ENCODE peak calls at places on chromosomes 5 and 9, in four cellular contexts. N is dorsolateral prefrontal cortex, T is pancreas, M is substantia nigra. R is an unnamed sample.
A peak's percentile ranks its signal among the peaks of the same experiment; 100 is the strongest.

GRCh38 chr5:120449501-120449900 is 14.6 kb upstream of the PRR16 start:
- DNase-seq in T (no peak), N (no peak), M (no peak), R (no peak)

GRCh38 chr9:14270358-14271077 is 43.4 kb downstream of the NFIB start:
- DNase-seq in N (no peak), M (no peak), T (no peak), R (no peak)

GRCh38 chr9:38620483-38621433 is at the start of gene ANKRD18A:
- DNase-seq in T (peak; percentile 89), N (peak; percentile 69), M (peak; percentile 45), R (peak; percentile 87)

GRCh38 chr5:146877178-146877681 is 1.3 kb downstream of the PPP2R2B start:
- DNase-seq in M (peak; percentile 2), T (no peak), N (no peak), R (no peak)

GRCh38 chr5:2657151-2657550 is 94.3 kb downstream of the IRX2 start:
- DNase-seq in N (no peak), M (no peak), T (no peak), R (no peak)

GRCh38 chr9:123865226-123865625 is 64.7 kb downstream of the DENND1A start:
- DNase-seq in N (no peak), T (no peak), M (no peak), R (no peak)

GRCh38 chr5:58836351-58836750 is 253.5 kb downstream of the RAB3C start:
- DNase-seq in N (no peak), T (no peak), M (no peak), R (no peak)

GRCh38 chr5:175840050-175840841 is 31.1 kb upstream of the CPLX2 start:
- DNase-seq in M (no peak), T (no peak), N (no peak), R (no peak)

GRCh38 chr9:69168709-69169217 is 5.3 kb upstream of the TJP2 start:
- DNase-seq in T (no peak), N (no peak), M (no peak), R (peak; percentile 64)

GRCh38 chr9:133792721-133793470 is 54.7 kb upstream of the SARDH start:
- DNase-seq in M (peak; percentile 37), N (peak; percentile 77), T (peak; percentile 65), R (peak; percentile 72)

GRCh38 chr5:169716287-169716686 is 79.2 kb downstream of the DOCK2 start:
- DNase-seq in N (no peak), M (no peak), T (no peak), R (no peak)

GRCh38 chr5:110354896-110355295 is 371.6 kb downstream of the TMEM232 start:
- DNase-seq in M (no peak), N (no peak), T (no peak), R (no peak)

GRCh38 chr9:86718373-86718772 is 228.9 kb downstream of the GAS1 start:
- DNase-seq in N (no peak), M (no peak), T (no peak), R (no peak)

GRCh38 chr9:99436636-99437035 is 214.6 kb downstream of the SEC61B start:
- DNase-seq in M (no peak), T (no peak), N (no peak), R (no peak)

GRCh38 chr9:134396258-134396742 is 70.0 kb downstream of the RXRA start:
- DNase-seq in T (no peak), N (no peak), M (no peak), R (no peak)

GRCh38 chr9:107848598-107848997 is 359.0 kb upstream of the KLF4 start:
- DNase-seq in N (no peak), M (no peak), T (no peak), R (no peak)

GRCh38 chr5:180370861-180371641 is 17.9 kb upstream of the GFPT2 start:
- DNase-seq in M (no peak), N (no peak), T (no peak), R (no peak)

GRCh38 chr5:108615216-108615615 is 132.5 kb upstream of the FER start:
- DNase-seq in N (no peak), M (no peak), T (no peak), R (no peak)

GRCh38 chr5:105868038-105868775 is 1802.5 kb downstream of the EFNA5 start:
- DNase-seq in T (no peak), N (no peak), M (no peak), R (no peak)

GRCh38 chr9:94867281-94867841 is 140.9 kb downstream of the AOPEP start:
- DNase-seq in T (peak; percentile 80), N (peak; percentile 30), M (no peak), R (peak; percentile 66)

GRCh38 chr5:56638768-56639238 is 176.5 kb upstream of the MAP3K1 start:
- DNase-seq in N (no peak), M (no peak), T (no peak), R (no peak)

GRCh38 chr9:129703667-129704355 is 38.4 kb downstream of the PRRX2 start:
- DNase-seq in N (no peak), T (no peak), M (no peak), R (peak; percentile 49)

GRCh38 chr5:45385321-45386058 is 310.7 kb downstream of the HCN1 start:
- DNase-seq in M (no peak), N (no peak), T (no peak), R (no peak)

GRCh38 chr5:21236104-21236503 is 1248.1 kb upstream of the CDH18 start:
- DNase-seq in M (no peak), T (no peak), N (no peak), R (no peak)

GRCh38 chr5:1054018-1054798 is 45.6 kb downstream of the NKD2 start:
- DNase-seq in N (no peak), T (no peak), M (no peak), R (no peak)

GRCh38 chr9:88319936-88320747 is 68.1 kb upstream of the SPIN1 start:
- DNase-seq in N (no peak), T (no peak), M (no peak), R (no peak)

GRCh38 chr9:70566743-70567142 is 152.3 kb upstream of the KLF9 start:
- DNase-seq in T (no peak), N (no peak), M (no peak), R (no peak)

GRCh38 chr5:76831108-76831447 is 12.2 kb downstream of the F2RL1 start:
- DNase-seq in M (no peak), N (no peak), T (peak; percentile 20), R (no peak)

GRCh38 chr5:67404261-67405100 is 207.9 kb upstream of the CD180 start:
- DNase-seq in T (no peak), M (no peak), N (no peak), R (no peak)

GRCh38 chr5:9431496-9432258 is 114.2 kb downstream of the SEMA5A start:
- DNase-seq in M (no peak), N (no peak), T (no peak), R (no peak)

GRCh38 chr9:92136184-92136858 is 21.1 kb upstream of the SPTLC1 start:
- DNase-seq in M (no peak), N (no peak), T (no peak), R (no peak)

GRCh38 chr5:42756630-42757601 is at the start of gene CCDC152:
- DNase-seq in M (peak; percentile 1), T (no peak), N (peak; percentile 9), R (no peak)

GRCh38 chr5:40551706-40552557 is 127.8 kb upstream of the PTGER4 start:
- DNase-seq in M (no peak), N (no peak), T (no peak), R (no peak)

GRCh38 chr5:53407373-53407772 is 73.1 kb upstream of the FST start:
- DNase-seq in M (no peak), T (no peak), N (no peak), R (no peak)

GRCh38 chr5:151492729-151493128 is 45.3 kb downstream of the SLC36A1 start:
- DNase-seq in M (no peak), T (no peak), N (no peak), R (no peak)

GRCh38 chr9:35923927-35924763 is 14.9 kb downstream of the SPAAR start:
- DNase-seq in T (no peak), N (no peak), M (no peak), R (peak; percentile 85)

GRCh38 chr9:83060557-83060956 is 2.4 kb downstream of the RASEF start:
- DNase-seq in N (no peak), T (peak; percentile 63), M (no peak), R (no peak)

GRCh38 chr5:80291776-80292175 is 28.0 kb upstream of the SPZ1 start:
- DNase-seq in M (no peak), N (no peak), T (no peak), R (no peak)

GRCh38 chr5:1526681-1527131 is 2.9 kb upstream of the LPCAT1 start:
- DNase-seq in T (peak; percentile 11), M (no peak), N (no peak), R (peak; percentile 14)

GRCh38 chr9:128288273-128289004 is 12.4 kb downstream of the SWI5 start:
- DNase-seq in M (no peak), N (no peak), T (no peak), R (no peak)
- H3K27ac ChIP-seq in M (no peak overlapping the region), N (no peak overlapping the region), T (no peak overlapping the region), R (no peak overlapping the region)

GRCh38 chr9:20297646-20298084 is 324.6 kb downstream of the MLLT3 start:
- DNase-seq in M (no peak), N (peak; percentile 37), T (no peak), R (no peak)
- H3K27ac ChIP-seq in M (no peak overlapping the region), N (no peak overlapping the region), T (no peak overlapping the region), R (no peak overlapping the region)

DNA sequence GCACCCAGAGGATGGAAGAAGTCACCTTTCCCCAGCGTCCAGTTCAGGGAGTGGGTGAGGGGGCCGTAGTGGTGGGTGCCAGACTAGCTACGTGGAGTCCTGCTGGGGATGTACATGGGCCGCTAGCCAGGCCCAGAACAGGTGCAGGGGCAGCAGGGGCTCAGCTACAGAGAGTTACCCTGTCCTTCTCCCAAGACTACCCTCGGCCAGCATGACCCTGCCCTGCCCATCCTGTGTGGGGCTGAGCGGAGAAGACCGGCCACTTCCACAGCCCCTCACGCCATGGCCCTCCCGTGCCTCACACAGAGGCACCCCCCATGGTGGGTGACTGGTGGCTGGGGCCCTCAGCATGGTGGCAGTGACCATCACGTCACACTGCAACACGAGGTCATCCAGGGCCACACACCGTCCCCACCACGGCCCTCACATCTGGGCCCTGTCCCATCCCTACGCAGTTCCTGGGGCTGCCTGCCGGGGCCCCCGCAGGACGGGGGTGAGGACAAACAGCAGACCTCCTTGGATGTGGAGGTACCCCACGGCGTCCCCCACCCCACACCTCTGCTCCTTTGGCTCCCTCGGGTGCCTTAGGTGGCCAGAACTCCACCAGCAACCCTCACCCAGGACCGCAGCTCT is 977 bp upstream of the DPP7 start:
- DNase-seq in T (no peak), N (no peak), M (no peak), R (no peak)
- H3K27ac ChIP-seq in T (no peak overlapping the region), N (peak overlapping the region; percentile 54), M (no peak overlapping the region), R (no peak overlapping the region)

GRCh38 chr9:19800884-19801283 is 12.0 kb upstream of the SLC24A2 start:
- DNase-seq in M (no peak), N (no peak), T (no peak), R (no peak)

GRCh38 chr9:19804431-19804830 is 15.6 kb upstream of the SLC24A2 start:
- DNase-seq in N (no peak), T (no peak), M (no peak), R (no peak)

GRCh38 chr9:19799784-19800183 is 10.9 kb upstream of the SLC24A2 start:
- DNase-seq in T (no peak), N (no peak), M (no peak), R (no peak)
- H3K27ac ChIP-seq in T (no peak overlapping the region), N (no peak overlapping the region), M (no peak overlapping the region), R (no peak overlapping the region)

GRCh38 chr5:140718266-140718592 is 18.0 kb downstream of the ZMAT2 start:
- DNase-seq in N (no peak), M (no peak), T (no peak), R (no peak)
- H3K27ac ChIP-seq in N (no peak overlapping the region), M (no peak overlapping the region), T (peak overlapping the region; percentile 44), R (peak overlapping the region; percentile 87)